ENCODE peak calls at places on chromosomes 6 and 20, in four cellular contexts. T is lower leg skin, C is psoas muscle, O is upper lobe of left lung. L is an unnamed sample.

GRCh38 chr20:21166801-21167200 is 40.9 kb downstream of the KIZ start:
- DNase-seq in O (no peak), C (no peak), T (no peak), L (no peak)

GRCh38 chr6:170372380-170373325 is 66.1 kb downstream of the FAM120B start:
- DNase-seq in C (no peak), T (no peak), O (no peak), L (no peak)

GRCh38 chr6:1946583-1946982 is 298.8 kb downstream of the GMDS start:
- DNase-seq in C (no peak), O (no peak), T (no peak), L (no peak)

GRCh38 chr20:19271879-19272651 is 59.6 kb downstream of the SLC24A3 start:
- DNase-seq in O (no peak), T (no peak), C (no peak), L (no peak)

GRCh38 chr6:2688416-2689064 is 62.2 kb downstream of the MYLK4 start:
- DNase-seq in T (no peak), O (no peak), C (no peak), L (no peak)

GRCh38 chr6:125809771-125810315 is 19.1 kb downstream of the NCOA7 start:
- DNase-seq in O (no peak), C (no peak), T (no peak), L (no peak)

GRCh38 chr6:28922841-28923317 is 906 bp downstream of the TRIM27 start:
- DNase-seq in O (peak), C (no peak), T (peak), L (no peak)

GRCh38 chr6:70222350-70222749 is 80.5 kb downstream of the COL9A1 start:
- DNase-seq in C (no peak), T (no peak), O (no peak), L (no peak)

GRCh38 chr6:2865270-2866182 is 23.9 kb upstream of the SERPINB1 start:
- DNase-seq in C (no peak), O (no peak), T (no peak), L (no peak)

GRCh38 chr6:36780517-36781210 is 58.6 kb downstream of the CPNE5 start:
- DNase-seq in T (no peak), O (peak), C (no peak), L (no peak)

GRCh38 chr6:36368421-36368820 is 19.0 kb downstream of the ETV7 start:
- DNase-seq in T (no peak), O (no peak), C (no peak), L (no peak)

GRCh38 chr6:119226089-119226488 is 123.5 kb downstream of the MAN1A1 start:
- DNase-seq in O (no peak), T (no peak), C (no peak), L (no peak)

GRCh38 chr6:36098920-36099647 is 31.2 kb upstream of the MAPK13 start:
- DNase-seq in C (no peak), T (no peak), O (no peak), L (no peak)

GRCh38 chr6:140001851-140002301 is 627.4 kb upstream of the CITED2 start:
- DNase-seq in O (no peak), C (no peak), T (no peak), L (no peak)

GRCh38 chr6:96886519-96886918 is 11.2 kb downstream of the NDUFAF4 start:
- DNase-seq in T (no peak), O (no peak), C (no peak), L (no peak)

GRCh38 chr6:158801655-158802294 is 17.4 kb downstream of the EZR start:
- DNase-seq in O (no peak), C (peak), T (no peak), L (no peak)

GRCh38 chr6:16239798-16240123 is 1.4 kb downstream of the GMPR start:
- DNase-seq in O (no peak), T (peak), C (no peak), L (no peak)

GRCh38 chr20:50314936-50315335 is 124.3 kb downstream of the CEBPB start:
- DNase-seq in O (no peak), T (no peak), C (no peak), L (no peak)

GRCh38 chr6:5623769-5624168 is 362.5 kb downstream of the FARS2 start:
- DNase-seq in T (no peak), C (no peak), O (no peak), L (no peak)

GRCh38 chr20:46433051-46433450 is 26.6 kb upstream of the ELMO2 start:
- DNase-seq in C (no peak), T (no peak), O (no peak), L (no peak)

GRCh38 chr6:169931223-169931760 is 179.9 kb downstream of the ERMARD start:
- DNase-seq in O (no peak), T (no peak), C (no peak), L (no peak)

GRCh38 chr6:155066371-155066770 is 71.3 kb downstream of the TIAM2 start:
- DNase-seq in O (no peak), C (no peak), T (no peak), L (no peak)

GRCh38 chr20:58613061-58613854 is 37.8 kb upstream of the STX16 start:
- DNase-seq in O (no peak), T (no peak), C (no peak), L (no peak)

GRCh38 chr6:26158581-26159416 is 71.6 kb downstream of the HFE start:
- DNase-seq in T (peak), O (peak), C (peak), L (peak)

GRCh38 chr6:31543639-31544038 is 1.8 kb upstream of the DDX39B start:
- DNase-seq in O (no peak), T (no peak), C (no peak), L (no peak)

GRCh38 chr20:52003415-52003814 is 188.2 kb downstream of the ZFP64 start:
- DNase-seq in C (no peak), O (no peak), T (no peak), L (no peak)

GRCh38 chr20:896626-897025 is 19.5 kb downstream of the ANGPT4 start:
- DNase-seq in O (no peak), C (no peak), T (no peak), L (no peak)

GRCh38 chr6:113340371-113340770 is 516.8 kb upstream of the MARCKS start:
- DNase-seq in C (no peak), T (no peak), O (no peak), L (no peak)

GRCh38 chr6:80622641-80623040 is 516.2 kb downstream of the BCKDHB start:
- DNase-seq in T (no peak), C (no peak), O (peak), L (no peak)

GRCh38 chr6:14128017-14128416 is 10.4 kb downstream of the CD83 start:
- DNase-seq in O (no peak), T (no peak), C (no peak), L (no peak)

GRCh38 chr6:14130431-14131075 is 13.0 kb downstream of the CD83 start:
- DNase-seq in O (no peak), C (no peak), T (no peak), L (no peak)

GRCh38 chr6:14131579-14131978 is 14.0 kb downstream of the CD83 start:
- DNase-seq in C (no peak), O (no peak), T (no peak), L (no peak)

GRCh38 chr6:14132244-14133220 is 15.0 kb downstream of the CD83 start:
- DNase-seq in O (no peak), C (no peak), T (no peak), L (no peak)

DNA sequence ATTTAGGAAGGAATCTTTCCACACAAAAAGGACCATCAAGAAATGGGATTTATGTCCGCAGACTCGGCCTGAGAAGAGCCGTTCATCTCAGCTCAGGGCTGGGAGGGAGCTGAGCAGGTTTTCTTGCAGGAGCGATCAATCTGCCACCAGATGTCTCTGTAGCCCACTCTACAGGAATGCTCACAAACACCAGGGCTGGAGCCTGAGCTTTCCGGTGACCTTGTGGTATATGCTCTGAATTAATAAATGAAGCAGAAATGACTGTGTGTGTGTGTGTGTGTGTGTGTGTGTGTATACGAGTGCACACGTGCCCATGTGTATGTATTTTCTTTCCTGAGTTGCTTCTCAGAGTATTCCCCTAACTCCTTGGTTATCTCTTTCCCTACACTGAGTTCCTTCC is 12.0 kb downstream of the CD83 start:
- DNase-seq in T (no peak), C (no peak), O (peak), L (peak)
- TF ChIP-seq CTCF in T (no peak), C (peak), O (peak), L (no peak)

GRCh38 chr20:32017711-32018251 is 7.5 kb downstream of the CCM2L start:
- DNase-seq in C (no peak), T (no peak), O (peak), L (peak)
- TF ChIP-seq CTCF in C (no peak), T (no peak), O (peak), L (peak)

DNA sequence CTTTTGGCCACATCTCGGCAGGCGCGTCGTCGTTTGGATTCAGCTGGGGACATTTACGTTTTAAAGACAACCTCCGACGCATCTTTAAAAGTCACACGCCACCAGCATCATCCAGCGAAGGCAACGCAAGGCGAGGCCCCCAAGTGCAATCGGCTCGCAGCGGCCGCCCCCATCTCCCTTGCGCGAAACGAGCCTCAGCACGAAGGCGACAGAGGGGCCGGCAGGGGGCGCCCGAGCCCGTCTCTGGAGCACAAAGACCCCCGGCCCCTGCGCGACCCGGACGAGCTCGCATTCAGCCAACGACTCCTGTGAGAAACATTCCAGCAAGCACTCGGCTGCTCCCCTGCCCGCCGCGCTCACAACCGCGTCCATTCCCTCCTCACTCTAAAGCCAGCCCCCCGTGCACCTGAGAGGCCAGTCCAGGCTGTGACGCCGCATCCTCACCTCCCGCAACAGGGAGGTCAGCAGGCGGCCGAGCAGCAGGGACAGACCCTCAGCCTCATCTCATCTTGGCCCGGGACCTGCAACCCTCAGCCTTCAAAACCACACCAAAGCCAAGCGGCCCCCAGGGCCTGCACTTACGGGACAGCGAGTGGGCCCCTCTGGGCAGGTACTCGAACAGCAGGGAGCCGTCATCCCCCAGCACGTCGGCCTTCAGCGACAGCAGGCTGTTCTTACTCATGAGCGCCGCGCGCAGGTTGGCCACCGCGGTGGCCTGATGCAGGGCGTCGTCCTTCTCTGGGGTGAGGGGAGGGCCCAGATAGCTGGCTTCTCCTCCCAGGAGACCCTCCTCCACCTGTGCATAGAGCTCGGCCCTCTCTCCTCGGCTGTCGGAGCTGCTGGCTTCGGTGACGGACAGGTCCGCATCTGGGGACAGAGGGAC is 35.8 kb downstream of the SLC2A4RG start:
- DNase-seq in O (no peak), C (peak), T (no peak), L (peak)
- TF ChIP-seq CTCF in O (peak), C (peak), T (no peak), L (peak)

GRCh38 chr6:167349816-167350215 is 24.9 kb downstream of the TTLL2 start:
- DNase-seq in C (no peak), T (no peak), O (no peak), L (no peak)

GRCh38 chr6:167350322-167350721 is 25.4 kb downstream of the TTLL2 start:
- DNase-seq in O (no peak), T (no peak), C (no peak), L (no peak)

GRCh38 chr6:167345960-167346359 is 21.1 kb downstream of the TTLL2 start:
- DNase-seq in C (no peak), T (no peak), O (no peak), L (no peak)

GRCh38 chr6:167351656-167352354 is 26.9 kb downstream of the TTLL2 start:
- DNase-seq in O (no peak), C (no peak), T (no peak), L (no peak)

GRCh38 chr6:167350731-167351655 is 26.1 kb downstream of the TTLL2 start:
- DNase-seq in T (peak), O (peak), C (peak), L (peak)
- TF ChIP-seq CTCF in T (no peak), O (peak), C (peak), L (peak)

DNA sequence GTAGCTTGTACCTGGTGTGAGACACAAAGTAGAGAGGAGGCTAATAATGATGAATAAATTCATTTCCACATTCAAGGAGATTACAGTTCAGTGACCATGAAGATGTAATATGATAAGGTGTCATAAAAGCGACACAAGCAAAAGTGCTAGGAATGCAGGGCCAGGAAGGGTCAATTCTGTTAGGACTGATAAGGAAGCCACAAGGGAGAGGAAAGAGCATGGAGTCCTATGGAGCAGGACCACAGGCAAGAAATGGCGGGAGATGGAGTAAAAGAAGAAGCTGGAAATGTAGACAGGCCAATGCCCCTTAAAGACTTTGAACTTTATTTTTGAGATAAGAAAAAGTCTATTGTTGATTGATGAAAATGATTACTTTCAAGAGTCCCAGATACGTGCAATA is 161.8 kb upstream of the KCNK16 start:
- DNase-seq in T (no peak), C (no peak), O (no peak), L (no peak)
- TF ChIP-seq CTCF in T (no peak), C (no peak), O (no peak), L (no peak)

DNA sequence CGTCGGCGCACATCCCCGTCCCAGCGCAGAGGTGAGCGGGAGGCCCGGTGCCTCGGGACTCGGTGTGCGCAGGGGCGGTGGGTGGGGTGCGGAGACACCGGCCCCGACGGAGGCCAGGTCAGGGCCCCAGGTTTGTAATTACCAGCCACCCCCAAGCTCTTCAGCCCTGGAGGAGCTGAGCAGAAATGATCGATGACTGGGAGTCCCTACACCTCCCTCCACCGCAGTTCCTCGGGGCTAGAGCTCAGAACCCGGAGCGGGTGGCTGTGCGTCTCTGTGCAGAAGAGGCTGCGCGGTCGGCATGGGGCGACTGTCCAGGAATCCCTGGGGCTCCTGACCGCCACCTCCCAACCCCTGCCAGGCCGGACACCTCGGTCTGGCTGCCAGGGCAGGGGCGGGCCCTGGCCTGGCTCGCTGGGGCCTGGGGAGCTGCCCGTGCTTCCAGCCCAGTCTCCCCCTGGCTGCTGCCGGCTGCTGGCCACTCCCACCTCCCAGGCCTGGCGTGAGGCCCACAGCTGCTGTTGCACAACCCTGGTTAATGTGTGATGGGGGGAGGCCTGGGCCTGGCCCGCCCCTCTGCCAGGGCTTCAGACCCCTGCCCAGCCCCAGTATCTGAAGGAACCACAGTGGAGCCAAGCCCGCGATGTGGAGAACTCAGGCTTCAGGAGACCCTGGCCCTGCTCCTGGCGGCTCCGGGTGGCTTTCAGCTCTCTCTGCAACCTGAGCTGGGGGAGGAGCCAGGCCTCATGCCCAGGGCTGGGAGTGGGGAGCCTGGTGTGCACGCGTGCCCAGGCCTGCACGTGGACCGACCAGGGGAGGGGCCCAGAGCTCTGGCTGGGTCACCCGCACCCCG is 1.2 kb downstream of the SLC2A4RG start:
- DNase-seq in C (peak), T (peak), O (peak), L (no peak)
- TF ChIP-seq CTCF in C (no peak), T (no peak), O (peak), L (no peak)

DNA sequence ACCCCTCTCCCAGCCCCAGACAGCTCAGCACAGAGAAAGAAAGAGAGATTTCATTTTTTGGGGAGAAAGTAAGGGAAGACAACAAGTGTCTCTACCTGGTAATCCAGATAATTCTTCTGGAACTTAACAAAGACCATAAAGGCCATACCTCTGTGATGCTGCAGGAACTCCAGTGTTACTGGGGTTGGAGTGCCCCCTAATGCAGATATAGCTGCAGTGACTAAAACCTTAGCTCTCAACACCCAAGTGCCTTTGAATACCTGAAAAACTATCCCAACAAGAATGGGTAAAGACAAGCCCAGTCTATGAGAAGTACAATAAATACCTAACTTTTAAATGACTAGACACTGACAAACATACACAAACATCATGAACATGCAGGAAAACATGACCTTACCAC is 365.3 kb upstream of the PTCHD4 start:
- DNase-seq in C (no peak), T (no peak), O (no peak), L (no peak)
- TF ChIP-seq CTCF in C (no peak), T (no peak), O (no peak), L (no peak)

DNA sequence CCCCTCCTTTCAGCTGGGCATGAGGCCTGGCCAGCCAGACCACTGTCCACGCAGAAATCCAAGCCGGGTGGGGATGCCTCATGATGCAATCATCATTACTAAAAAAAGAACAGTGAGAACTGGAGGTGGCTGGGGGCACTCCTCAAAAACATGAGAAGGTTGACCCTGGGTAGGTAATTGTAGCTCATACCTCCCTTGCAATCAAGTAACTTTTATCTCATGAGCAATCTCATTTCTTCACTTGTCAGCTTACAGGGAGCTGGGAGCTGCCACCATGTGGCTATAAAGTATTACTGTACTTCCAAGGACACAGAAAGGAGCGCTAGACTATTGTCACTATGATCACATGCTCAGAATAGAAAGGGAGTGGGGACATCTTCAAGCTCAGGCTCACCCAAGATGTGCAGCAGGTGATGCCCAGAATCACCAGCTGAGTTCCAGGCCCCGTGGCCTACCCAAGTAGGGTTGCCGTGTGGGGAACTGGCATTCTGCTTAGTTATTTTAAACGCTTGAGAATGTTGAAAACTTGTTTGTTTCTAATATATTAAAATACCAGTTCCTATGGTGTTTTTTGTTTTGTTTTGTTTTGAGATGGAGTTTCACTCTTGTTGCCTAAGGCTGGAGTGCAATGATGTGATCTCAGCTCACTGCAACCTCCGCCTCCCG is 3.0 kb upstream of the CDH26 start:
- DNase-seq in T (no peak), C (no peak), O (no peak), L (no peak)
- TF ChIP-seq CTCF in T (no peak), C (peak), O (peak), L (no peak)